ENCODE peak calls at places on chromosomes 16 and 17, in five cellular contexts. I is PC-3, B is astrocyte of the cerebellum, S is lower lobe of right lung, K is GM06990. J is an unnamed sample.

GRCh38 chr16:10181196-10182162 is 749 bp downstream of the GRIN2A start:
- DNase-seq in I (peak; percentile 59), B (peak; percentile 40), S (peak; percentile 65), K (peak; percentile 78), J (peak; percentile 85)

GRCh38 chr16:86372193-86372592 is 138.1 kb upstream of the FOXF1 start:
- DNase-seq in I (no peak), B (no peak), S (no peak), K (no peak), J (no peak)

GRCh38 chr16:66509576-66509975 is 40.3 kb downstream of the TK2 start:
- DNase-seq in I (no peak), B (no peak), S (no peak), K (no peak), J (no peak)

GRCh38 chr16:14522617-14523135 is 107.4 kb downstream of the PARN start:
- DNase-seq in I (no peak), B (no peak), S (no peak), K (no peak), J (no peak)

GRCh38 chr17:61250335-61250890 is 149.2 kb upstream of the TBX2 start:
- DNase-seq in I (peak; percentile 30), B (no peak), S (no peak), K (no peak), J (no peak)

GRCh38 chr16:35689764-35690163 is 2230.4 kb downstream of the TP53TG3F start:
- DNase-seq in I (no peak), B (no peak), S (no peak), K (no peak), J (no peak)

GRCh38 chr17:76493505-76494167 is 7.6 kb downstream of the RHBDF2 start:
- DNase-seq in I (no peak), B (no peak), S (no peak), K (peak; percentile 49), J (no peak)

GRCh38 chr17:30091771-30092170 is 24.8 kb upstream of the NSRP1 start:
- DNase-seq in I (peak; percentile 40), B (peak; percentile 59), S (no peak), K (no peak), J (no peak)

GRCh38 chr17:3916013-3916696 is at the start of gene P2RX1:
- DNase-seq in I (no peak), B (no peak), S (peak; percentile 76), K (peak; percentile 56), J (no peak)

GRCh38 chr17:33785281-33785680 is 469.8 kb upstream of the CCL2 start:
- DNase-seq in I (no peak), B (no peak), S (no peak), K (no peak), J (no peak)

DNA sequence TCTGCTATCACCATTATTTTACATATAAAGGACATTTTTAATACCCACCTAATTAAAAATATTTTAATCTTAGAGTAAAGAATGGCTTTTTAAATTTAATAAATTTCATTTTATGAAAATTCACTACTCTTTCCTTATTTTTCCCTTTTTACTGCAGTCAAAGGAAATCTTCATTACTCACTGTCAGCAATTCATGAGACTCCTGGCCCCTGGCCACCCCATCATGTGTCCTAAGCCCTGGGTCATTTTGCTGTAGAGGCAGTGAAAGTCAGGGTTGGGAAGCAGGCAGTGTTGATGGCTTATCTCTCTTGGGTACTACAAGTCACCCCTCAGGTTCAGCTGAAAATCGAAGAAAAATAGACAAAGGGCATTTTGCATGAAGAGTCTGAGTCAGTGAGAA is 468.6 kb upstream of the CCL2 start:
- DNase-seq in I (no peak), B (no peak), S (no peak), K (no peak), J (no peak)
- TF ChIP-seq CTCF in I (no peak), B (no peak), S (no peak), K (no peak), J (no peak)

GRCh38 chr17:73972056-73972455 is 231.4 kb upstream of the RPL38 start:
- DNase-seq in I (no peak), B (no peak), S (no peak), K (no peak), J (no peak)

GRCh38 chr17:73973881-73974409 is 229.5 kb upstream of the RPL38 start:
- DNase-seq in I (no peak), B (no peak), S (no peak), K (no peak), J (no peak)

GRCh38 chr17:73972901-73973300 is 230.6 kb upstream of the RPL38 start:
- DNase-seq in I (no peak), B (no peak), S (no peak), K (no peak), J (no peak)

GRCh38 chr17:73969956-73970355 is 233.5 kb upstream of the RPL38 start:
- DNase-seq in I (no peak), B (no peak), S (peak; percentile 81), K (no peak), J (no peak)

DNA sequence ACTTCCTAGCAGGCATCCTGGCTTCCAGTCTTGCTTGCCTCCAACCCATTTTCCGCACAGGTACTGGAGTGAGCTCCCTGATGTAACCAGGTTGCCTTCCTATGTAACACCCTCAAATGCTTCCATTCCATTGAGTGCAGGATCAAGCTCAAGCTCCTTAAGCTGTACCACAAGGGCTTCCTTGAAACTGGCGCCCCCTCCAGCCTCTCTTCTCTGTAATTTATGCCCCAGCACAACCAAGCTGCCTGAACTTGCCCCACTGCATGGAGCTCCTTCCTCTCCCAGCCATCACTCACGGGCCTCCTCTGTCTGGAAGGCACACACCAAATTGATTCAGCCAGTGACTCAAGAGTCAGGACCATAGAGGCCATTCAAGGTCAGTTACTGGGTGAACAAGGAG is 234.8 kb upstream of the RPL38 start:
- DNase-seq in I (no peak), B (no peak), S (no peak), K (no peak), J (no peak)
- TF ChIP-seq CTCF in I (no peak), B (no peak), S (no peak), K (no peak), J (no peak)

GRCh38 chr16:28524544-28525179 is 14.1 kb downstream of the NUPR1 start:
- DNase-seq in I (no peak), B (no peak), S (no peak), K (no peak), J (no peak)
- TF ChIP-seq CTCF in I (no peak), B (no peak), S (no peak), K (peak; percentile 1), J (peak; percentile 5)

GRCh38 chr17:74919440-74920305 is 3.4 kb downstream of the USH1G start:
- DNase-seq in I (no peak), B (no peak), S (no peak), K (no peak), J (peak; percentile 76)
- TF ChIP-seq CTCF in I (no peak), B (peak; percentile 13), S (no peak), K (peak; percentile 38), J (peak; percentile 56)